ENCODE peak calls at places on chromosomes 12 and 14, in ten cellular contexts. E is neural progenitor cell; T is heart left ventricle; R is heart right ventricle; K is CD4-positive, alpha-beta T cell; G is A549; X is ovary; J is transverse colon; Z is kidney; V is cardiac muscle cell. U is an unnamed sample.

GRCh38 chr12:68978678-68979077 is 45.7 kb upstream of the CPM start:
- DNase-seq in E (no peak), T (no peak), R (no peak), K (no peak), G (no peak), X (no peak), J (no peak), Z (no peak), V (no peak), U (no peak)

GRCh38 chr12:67533159-67533558 is 115.4 kb upstream of the DYRK2 start:
- DNase-seq in E (no peak), T (no peak), R (no peak), K (no peak), G (no peak), X (no peak), J (no peak), Z (no peak), V (no peak), U (no peak)

GRCh38 chr14:68250950-68251765 is 431.6 kb downstream of the RAD51B start:
- DNase-seq in E (no peak), T (no peak), R (no peak), K (no peak), G (no peak), X (no peak), J (no peak), Z (no peak), V (no peak), U (no peak)

GRCh38 chr14:35932136-35932535 is 106.0 kb downstream of the BRMS1L start:
- DNase-seq in E (no peak), T (no peak), R (no peak), K (no peak), G (no peak), X (no peak), J (no peak), Z (no peak), V (no peak), U (no peak)

GRCh38 chr12:5165296-5165970 is 121.8 kb downstream of the KCNA5 start:
- DNase-seq in E (no peak), T (no peak), R (no peak), K (no peak), G (no peak), X (no peak), J (no peak), Z (no peak), V (no peak), U (no peak)

GRCh38 chr12:47652491-47653234 is 53.2 kb downstream of the RPAP3 start:
- DNase-seq in E (no peak), T (no peak), R (no peak), K (no peak), G (peak; percentile 12), X (no peak), J (no peak), Z (no peak), V (no peak), U (no peak)

GRCh38 chr14:64387232-64387737 is 868 bp upstream of the MTHFD1 start:
- DNase-seq in E (peak; percentile 56), T (no peak), R (no peak), K (no peak), G (peak; percentile 54), X (no peak), J (no peak), Z (peak; percentile 80), V (peak; percentile 36), U (peak; percentile 20)

GRCh38 chr14:70886421-70887206 is 20.6 kb upstream of the PCNX1 start:
- DNase-seq in E (no peak), T (no peak), R (no peak), K (no peak), G (no peak), X (no peak), J (peak; percentile 63), Z (no peak), V (no peak), U (no peak)

GRCh38 chr14:59939828-59940227 is 19.9 kb downstream of the LRRC9 start:
- DNase-seq in E (no peak), T (no peak), R (no peak), K (no peak), G (no peak), X (no peak), J (no peak), Z (no peak), V (no peak), U (no peak)

GRCh38 chr12:43098766-43099550 is 453.0 kb downstream of the ADAMTS20 start:
- DNase-seq in E (no peak), T (no peak), R (no peak), K (no peak), G (no peak), X (no peak), J (no peak), Z (no peak), V (no peak), U (no peak)

GRCh38 chr12:117365072-117365616 is 3.7 kb upstream of the NOS1 start:
- DNase-seq in E (no peak), T (no peak), R (no peak), K (no peak), G (no peak), X (no peak), J (no peak), Z (no peak), V (no peak), U (no peak)

GRCh38 chr12:50621435-50622304 is 116.9 kb downstream of the DIP2B start:
- DNase-seq in E (peak; percentile 73), T (no peak), R (no peak), K (no peak), G (no peak), X (no peak), J (peak; percentile 40), Z (no peak), V (no peak), U (no peak)

DNA sequence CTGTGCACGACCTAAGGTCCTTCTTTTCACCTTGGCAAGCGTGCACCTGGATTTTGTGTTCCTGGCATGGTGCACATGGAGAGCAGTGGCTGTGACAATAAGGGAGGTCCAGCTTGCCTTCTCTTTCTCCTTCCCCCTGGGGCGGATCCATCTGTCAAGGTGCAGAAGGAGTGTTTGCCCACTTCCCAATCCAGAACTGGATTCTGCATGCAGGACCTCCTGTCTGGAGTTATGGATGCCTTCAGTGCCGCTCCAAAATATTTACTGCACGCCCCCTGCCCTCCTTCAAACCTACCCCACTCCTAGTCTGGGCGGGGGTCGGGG is 192.7 kb downstream of the DPF3 start:
- DNase-seq in E (peak; percentile 12), T (no peak), R (no peak), K (no peak), G (no peak), X (no peak), J (no peak), Z (no peak), V (no peak), U (no peak)
- TF ChIP-seq CTCF in E (no peak), T (no peak), R (no peak), K (no peak), G (no peak), X (no peak), J (no peak), Z (no peak), V (no peak), U (no peak)

DNA sequence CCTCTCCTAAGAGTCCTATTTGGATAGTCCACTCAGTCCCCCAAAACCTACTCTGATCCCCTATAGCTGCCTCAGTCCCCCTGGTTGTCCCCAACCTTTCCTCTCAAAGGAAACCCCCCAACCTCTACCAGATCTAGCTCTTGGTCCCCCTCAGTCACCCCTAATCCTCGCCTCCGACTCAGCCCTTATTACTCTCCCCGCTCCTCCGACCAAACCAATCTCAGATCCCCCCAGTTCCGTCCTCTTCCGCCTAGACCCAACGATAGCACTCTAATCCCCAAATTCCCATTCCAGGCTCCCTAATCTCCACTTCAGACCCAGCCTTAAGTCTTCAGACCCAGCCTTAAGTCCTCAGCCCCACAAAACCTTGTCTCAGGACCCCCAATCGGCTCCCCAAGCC is 634 bp downstream of the VPS37B start:
- DNase-seq in E (no peak), T (no peak), R (no peak), K (no peak), G (no peak), X (no peak), J (no peak), Z (no peak), V (no peak), U (no peak)
- H3K27ac ChIP-seq in E (no peak overlapping the region), T (peak overlapping the region; percentile 77), R (peak overlapping the region; percentile 90), K (peak overlapping the region; percentile 83), G (peak overlapping the region; percentile 89), X (peak overlapping the region; percentile 16), J (peak overlapping the region; percentile 93), Z (peak overlapping the region; percentile 79), V (peak overlapping the region; percentile 99), U (peak overlapping the region; percentile 91)

DNA sequence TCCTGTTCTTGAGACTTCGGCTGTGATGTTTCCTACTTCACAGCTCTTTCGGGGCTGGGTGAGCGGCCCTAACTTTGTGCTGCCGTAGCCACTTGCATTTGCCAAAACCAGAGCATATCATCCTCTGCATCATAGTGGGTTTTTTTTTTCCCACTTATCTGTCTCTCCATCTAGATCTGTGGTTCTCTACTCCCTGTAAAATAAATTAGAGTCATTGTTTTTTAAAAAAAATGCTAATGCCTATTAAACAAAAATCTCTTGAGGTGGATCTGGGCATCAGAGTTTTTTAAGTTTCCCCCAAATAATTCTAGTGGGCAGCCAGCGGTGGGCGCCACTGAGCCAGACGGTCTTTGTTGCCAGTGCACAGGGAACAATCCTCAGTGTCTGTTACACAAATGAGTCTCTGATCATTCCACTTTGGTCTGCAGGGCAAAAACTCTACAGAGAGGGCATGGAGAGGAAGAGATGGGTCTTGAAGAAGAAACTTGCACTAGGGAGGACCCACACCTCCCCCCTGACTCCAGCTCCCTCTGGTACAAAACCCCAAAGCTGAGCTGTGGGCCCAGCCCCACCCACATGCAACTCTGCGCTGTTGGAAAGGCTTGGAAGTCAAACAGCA is 62.4 kb upstream of the BCL2L14 start:
- DNase-seq in E (peak; percentile 27), T (no peak), R (no peak), K (peak; percentile 31), G (no peak), X (no peak), J (peak; percentile 20), Z (no peak), V (peak; percentile 16), U (no peak)
- TF ChIP-seq CTCF in E (peak; percentile 59), T (no peak), R (no peak), K (peak; percentile 38), G (no peak), X (no peak), J (peak; percentile 14), Z (no peak), V (peak; percentile 41), U (no peak)

GRCh38 chr14:22554706-22555572 is 34.1 kb downstream of the DAD1 start:
- DNase-seq in E (no peak), T (no peak), R (no peak), K (no peak), G (no peak), X (no peak), J (no peak), Z (no peak), V (no peak), U (no peak)
- H3K27ac ChIP-seq in E (no peak overlapping the region), T (no peak overlapping the region), R (no peak overlapping the region), K (peak overlapping the region; percentile 99), G (no peak overlapping the region), X (no peak overlapping the region), J (peak overlapping the region; percentile 85), Z (no peak overlapping the region), V (no peak overlapping the region), U (peak overlapping the region; percentile 90)